ENCODE peak calls at places on chromosomes 16 and 17, in nine cellular contexts. Z is H1, R is GM23338, X is neural progenitor cell, S is PC-3, L is mammary epithelial cell, C is PC-9, M is keratinocyte, B is HepG2. P is an unnamed sample. For H4K20me1, the result is how much of the 10 kb centered on the place peaks cover.

GRCh38 chr17:19647697-19648474 is 665 bp upstream of the ALDH3A2 start:
- DNase-seq in R (peak), X (peak), M (no peak), Z (peak), S (peak), L (peak), C (peak), B (peak), P (peak)

GRCh38 chr16:88202207-88202745 is 180.5 kb upstream of the ZNF469 start:
- DNase-seq in L (no peak), S (no peak), Z (peak), M (no peak), R (no peak), X (no peak), B (no peak), C (no peak), P (no peak)

GRCh38 chr17:19645608-19646250 is 2.8 kb upstream of the ALDH3A2 start:
- DNase-seq in Z (peak), X (peak), L (no peak), M (no peak), B (peak), R (peak), S (peak), C (no peak), P (peak)

GRCh38 chr16:69894675-69895074 is 56.5 kb upstream of the CLEC18A start:
- DNase-seq in B (no peak), C (no peak), S (no peak), M (no peak), L (no peak), X (no peak), R (no peak), Z (no peak), P (no peak)

GRCh38 chr17:9232591-9233270 is 211.4 kb downstream of the NTN1 start:
- DNase-seq in B (no peak), C (no peak), Z (no peak), L (no peak), S (no peak), X (no peak), M (no peak), R (no peak), P (no peak)

GRCh38 chr17:38898812-38899348 is 26.5 kb upstream of the LASP1NB start:
- DNase-seq in S (peak), B (no peak), R (no peak), Z (no peak), M (no peak), C (no peak), X (no peak), L (no peak), P (no peak)

GRCh38 chr16:5836979-5837670 is 739.5 kb upstream of the EEF2KMT start:
- DNase-seq in S (no peak), C (no peak), X (no peak), R (no peak), Z (no peak), L (no peak), B (no peak), M (no peak), P (no peak)

GRCh38 chr17:73469311-73469710 is 157.5 kb upstream of the CDC42EP4 start:
- DNase-seq in Z (no peak), L (no peak), S (no peak), R (no peak), X (no peak), M (no peak), C (no peak), B (no peak), P (no peak)

GRCh38 chr17:10558049-10558448 is 8.6 kb upstream of the MYH2 start:
- DNase-seq in Z (no peak), X (no peak), M (no peak), C (no peak), R (no peak), S (no peak), B (no peak), L (no peak), P (no peak)

GRCh38 chr17:45261577-45262515 is at the start of gene SPATA32:
- DNase-seq in S (peak), M (no peak), R (peak), C (no peak), B (no peak), Z (peak), L (no peak), X (peak), P (peak)

GRCh38 chr17:33200587-33200986 is 92.5 kb downstream of the ASIC2 start:
- DNase-seq in S (peak), L (peak), Z (no peak), C (no peak), M (no peak), R (peak), B (no peak), X (no peak), P (peak)

GRCh38 chr17:17060001-17060929 is 18.0 kb downstream of the MPRIP start:
- DNase-seq in C (no peak), X (no peak), M (no peak), L (no peak), S (no peak), Z (no peak), R (no peak), B (no peak), P (no peak)

GRCh38 chr16:85986931-85987749 is 88.2 kb downstream of the IRF8 start:
- DNase-seq in Z (peak), C (no peak), L (no peak), S (no peak), R (peak), B (peak), M (no peak), X (peak), P (no peak)

GRCh38 chr16:4556112-4556511 is at the start of gene C16orf96:
- DNase-seq in B (no peak), Z (no peak), C (no peak), L (no peak), M (no peak), X (no peak), S (no peak), R (no peak), P (peak)

GRCh38 chr17:40015005-40015997 is at the start of gene CSF3:
- DNase-seq in Z (no peak), B (peak), S (no peak), R (no peak), M (no peak), C (no peak), L (peak), X (peak), P (no peak)

GRCh38 chr17:82030470-82031302 is 792 bp upstream of the RAC3 start:
- DNase-seq in R (peak), Z (peak), M (no peak), L (peak), B (no peak), S (peak), C (peak), X (peak), P (peak)

GRCh38 chr16:58022601-58023371 is 2.8 kb upstream of the MMP15 start:
- DNase-seq in S (peak), L (peak), B (no peak), Z (no peak), M (no peak), C (no peak), X (no peak), R (peak), P (peak)

GRCh38 chr17:30234954-30235353 is 543 bp downstream of the SLC6A4 start:
- DNase-seq in L (no peak), C (no peak), S (no peak), B (no peak), Z (no peak), R (no peak), X (peak), M (no peak), P (peak)

GRCh38 chr16:28534542-28535373 is 4.0 kb downstream of the NUPR1 start:
- DNase-seq in S (no peak), M (no peak), Z (no peak), L (no peak), R (no peak), X (no peak), B (no peak), C (no peak), P (peak)

GRCh38 chr16:23577493-23577892 is 18.6 kb downstream of the NDUFAB1 start:
- DNase-seq in Z (no peak), L (no peak), C (no peak), S (no peak), B (no peak), M (no peak), X (no peak), R (no peak), P (no peak)

GRCh38 chr17:80605326-80606066 is 60.9 kb downstream of the RPTOR start:
- DNase-seq in X (no peak), R (no peak), L (peak), C (peak), Z (no peak), B (peak), M (peak), S (peak), P (peak)

GRCh38 chr17:3886776-3887175 is 6.1 kb downstream of the CAMKK1 start:
- DNase-seq in S (no peak), R (no peak), M (no peak), L (no peak), B (no peak), C (no peak), Z (no peak), X (no peak), P (no peak)

DNA sequence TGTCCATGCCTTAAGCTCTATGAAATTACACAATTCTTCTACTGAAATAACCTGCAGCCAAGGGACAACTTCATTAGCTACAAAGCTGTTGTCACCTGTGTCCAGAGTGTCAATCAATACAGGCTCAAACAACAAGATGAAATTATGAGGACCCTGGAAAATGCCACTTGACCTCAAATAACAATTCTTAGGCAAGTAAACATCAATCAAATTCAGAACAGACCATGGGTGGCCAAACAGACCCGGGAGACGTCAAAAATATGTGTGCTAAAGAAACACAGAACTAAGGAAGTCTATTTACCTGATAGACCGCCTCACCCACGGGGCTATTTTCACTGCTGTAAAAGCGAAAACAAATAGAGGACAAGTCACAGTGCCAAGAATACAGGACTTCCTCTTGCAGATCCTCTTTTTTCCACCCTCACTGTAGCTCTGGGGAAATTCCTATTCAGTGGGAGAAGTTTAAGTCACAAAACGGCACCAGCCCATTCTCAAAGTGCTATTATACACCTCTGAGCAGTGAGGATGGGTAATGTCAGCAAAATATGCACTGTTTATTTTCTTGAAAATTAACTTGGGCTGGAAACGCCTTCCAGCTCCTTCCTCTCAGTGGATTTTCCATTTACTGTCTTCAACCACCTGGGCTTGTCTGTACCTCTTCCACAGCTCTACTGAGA is 2.7 kb downstream of the LITAF start:
- DNase-seq in Z (no peak), M (no peak), X (no peak), L (peak), B (peak), S (peak), R (no peak), C (peak), P (no peak)
- H3K4me3 ChIP-seq in Z (no peak), M (peak), X (no peak), L (peak), B (peak), S (peak), R (peak), C (peak), P (peak)

DNA sequence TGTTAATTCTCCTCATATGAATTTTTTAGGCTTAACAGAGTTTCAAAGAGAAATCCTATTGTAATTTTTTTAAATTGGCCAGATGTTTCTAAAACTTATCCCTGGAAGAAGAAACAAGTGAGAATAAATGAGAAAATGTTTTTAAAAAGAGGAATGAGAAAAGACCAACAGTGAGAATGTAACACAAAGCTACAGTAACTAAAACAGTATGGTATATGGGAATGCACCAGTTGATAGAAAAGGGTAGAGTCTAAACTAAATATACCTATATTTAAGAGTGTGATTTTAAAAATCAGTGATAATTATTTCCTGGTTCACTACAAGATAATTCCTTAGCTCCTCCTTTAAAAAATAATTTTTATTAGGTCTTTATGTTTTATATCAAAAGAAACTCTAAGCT is 127.9 kb downstream of the CCDC182 start:
- DNase-seq in L (no peak), M (no peak), C (no peak), B (no peak), Z (no peak), X (no peak), S (no peak), R (no peak), P (no peak)
- H4K20me1 ChIP-seq in L (under half), M (under half), C (under half), B (under half), Z (under half), X (under half), S (under half), R (under half), P (under half)

GRCh38 chr17:42179911-42180410 is 981 bp downstream of the KCNH4 start:
- DNase-seq in B (peak), S (no peak), L (peak), R (peak), C (no peak), X (peak), M (no peak), Z (peak), P (peak)

GRCh38 chr17:42181851-42182207 is 887 bp upstream of the KCNH4 start:
- DNase-seq in S (no peak), R (no peak), B (no peak), M (no peak), X (no peak), Z (no peak), L (no peak), C (no peak), P (no peak)

GRCh38 chr17:42179335-42179734 is 1.6 kb downstream of the KCNH4 start:
- DNase-seq in S (no peak), B (no peak), R (no peak), M (no peak), L (no peak), C (no peak), Z (no peak), X (no peak), P (no peak)

GRCh38 chr17:42180922-42181850 is at the start of gene KCNH4:
- DNase-seq in M (peak), R (peak), Z (peak), B (peak), X (peak), S (no peak), L (peak), C (no peak), P (peak)

DNA sequence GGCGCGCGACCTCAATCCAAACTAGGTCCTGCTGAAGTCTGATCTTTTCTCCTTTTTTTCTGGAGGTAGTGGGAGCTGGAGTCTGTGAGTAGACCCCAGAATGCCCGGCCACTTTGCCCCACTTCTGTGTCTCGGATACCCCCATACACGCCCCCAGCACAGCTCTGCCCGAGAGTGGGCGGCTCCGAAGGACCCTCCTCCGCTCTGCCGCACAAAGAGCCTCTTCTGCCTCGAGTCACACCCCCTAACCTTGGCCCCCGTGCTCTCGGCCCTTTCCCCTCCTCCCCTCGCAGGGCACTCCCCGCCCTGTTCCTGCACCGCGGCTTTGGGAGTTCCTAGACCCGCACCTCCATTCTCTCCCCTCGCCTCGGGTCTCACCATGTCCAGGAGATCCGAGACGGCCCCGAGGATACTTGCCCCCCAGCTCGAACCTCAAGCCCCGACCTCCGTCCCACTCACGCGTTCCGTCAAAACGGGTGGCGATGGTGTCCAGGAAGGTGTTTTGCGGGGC is 476 bp downstream of the KCNH4 start:
- DNase-seq in C (no peak), L (no peak), S (no peak), Z (peak), R (peak), M (no peak), X (peak), B (no peak), P (no peak)
- TF ChIP-seq EZH2 in C (no peak), L (peak), S (no peak), Z (no peak), R (no peak), M (peak), X (peak), B (no peak), P (peak)

DNA sequence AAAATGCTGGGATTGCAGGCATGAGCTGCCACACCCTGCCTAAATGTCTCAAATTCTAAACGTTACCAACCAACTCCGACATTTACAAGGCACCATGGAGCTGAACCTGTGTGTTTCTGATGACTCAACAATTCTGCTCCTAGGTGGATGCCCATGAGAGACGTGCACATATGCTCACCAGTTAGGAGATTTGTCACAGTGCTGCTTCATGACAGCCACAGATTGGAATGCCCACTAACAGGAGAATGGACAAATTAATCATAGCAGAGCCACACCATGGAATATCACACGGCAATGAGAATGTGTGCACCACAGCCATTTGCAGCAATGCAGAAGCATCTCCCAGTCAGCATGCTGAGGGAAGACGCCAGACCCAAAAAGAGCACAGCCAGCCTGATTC is 8.0 kb upstream of the KCNG4 start:
- DNase-seq in S (peak), M (no peak), R (no peak), B (no peak), X (no peak), L (peak), Z (no peak), C (peak), P (peak)
- H3K4me3 ChIP-seq in S (no peak), M (no peak), R (no peak), B (no peak), X (no peak), L (no peak), Z (no peak), C (peak), P (no peak)

GRCh38 chr16:67259705-67260104 is 10.9 kb downstream of the SLC9A5 start:
- DNase-seq in R (no peak), C (no peak), L (no peak), S (no peak), M (no peak), X (no peak), Z (no peak), B (no peak), P (no peak)
- H4K20me1 ChIP-seq in R (under half), C (under half), L (under half), S (under half), M (under half), X (under half), Z (under half), B (under half), P (under half)

GRCh38 chr17:60157487-60158040 is 7.8 kb downstream of the CA4 start:
- DNase-seq in C (no peak), B (no peak), L (no peak), X (no peak), M (no peak), S (no peak), Z (peak), R (peak), P (no peak)
- TF ChIP-seq EZH2 in C (no peak), B (no peak), L (no peak), X (no peak), M (no peak), S (no peak), Z (no peak), R (no peak), P (no peak)

GRCh38 chr16:74184839-74185238 is 111.8 kb upstream of the PSMD7 start:
- DNase-seq in R (no peak), S (no peak), X (no peak), L (no peak), Z (no peak), C (no peak), B (no peak), M (no peak), P (no peak)

GRCh38 chr16:74183601-74184365 is 112.8 kb upstream of the PSMD7 start:
- DNase-seq in R (no peak), Z (no peak), C (no peak), L (no peak), B (no peak), X (no peak), M (no peak), S (no peak), P (no peak)

GRCh38 chr16:74190292-74190691 is 106.3 kb upstream of the PSMD7 start:
- DNase-seq in S (no peak), R (no peak), M (no peak), C (no peak), L (no peak), X (no peak), B (no peak), Z (no peak), P (no peak)

GRCh38 chr16:74192281-74192680 is 104.3 kb upstream of the PSMD7 start:
- DNase-seq in X (peak), M (no peak), R (no peak), Z (no peak), S (no peak), L (no peak), B (no peak), C (no peak), P (no peak)

DNA sequence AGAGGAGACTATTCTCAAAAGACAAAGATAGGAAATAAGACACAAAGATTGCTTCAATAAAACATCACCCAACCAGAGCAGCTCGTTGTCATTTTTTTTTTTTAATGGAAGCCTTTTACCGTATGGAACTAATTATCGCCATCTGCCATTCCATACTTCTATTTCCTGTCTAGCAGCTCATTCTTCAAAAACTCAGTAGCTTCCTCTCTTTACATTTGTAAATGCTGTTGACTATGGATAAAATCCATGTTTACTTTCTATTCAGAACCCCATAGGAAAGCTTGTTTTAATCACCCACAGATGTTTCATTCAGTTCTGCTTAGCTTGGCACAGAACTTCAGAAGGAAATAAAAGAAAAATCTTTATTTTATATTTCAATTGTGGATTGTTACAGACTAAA is 110.0 kb upstream of the PSMD7 start:
- DNase-seq in B (no peak), M (no peak), C (no peak), X (no peak), R (no peak), S (no peak), Z (no peak), L (no peak), P (peak)
- H3K4me3 ChIP-seq in B (no peak), M (no peak), C (no peak), X (no peak), R (no peak), S (no peak), Z (no peak), L (no peak), P (no peak)

P was measured in GM23248.